ENCODE peak calls at places on chromosomes 11 and 22, in five cellular contexts. H, R, N, W and T are unnamed samples.

GRCh38 chr11:83918471-83918870 is 632.3 kb upstream of the CCDC90B start:
- DNase-seq in N (no peak), H (no peak), W (no peak), R (peak), T (peak)

GRCh38 chr11:3104961-3105790 is 48.0 kb upstream of the CARS1 start:
- DNase-seq in W (no peak), N (no peak), H (no peak), R (no peak), T (no peak)

GRCh38 chr11:62108971-62109391 is 14.8 kb upstream of the INCENP start:
- DNase-seq in R (peak), N (peak), H (peak), W (peak), T (peak)

GRCh38 chr11:130403301-130403804 is 25.1 kb downstream of the ADAMTS8 start:
- DNase-seq in R (peak), N (no peak), W (peak), H (peak), T (peak)

GRCh38 chr11:134951305-134951700 is 539.3 kb upstream of the B3GAT1 start:
- DNase-seq in N (no peak), H (peak), R (peak), W (no peak), T (peak)

GRCh38 chr22:23121026-23121823 is 20.6 kb downstream of the RSPH14 start:
- DNase-seq in W (no peak), R (peak), N (no peak), H (peak), T (no peak)

GRCh38 chr22:45308624-45309421 is 911 bp upstream of the FAM118A start:
- DNase-seq in H (no peak), R (no peak), W (no peak), N (no peak), T (no peak)

GRCh38 chr11:6353367-6353987 is 33.2 kb upstream of the CAVIN3 start:
- DNase-seq in W (peak), N (peak), H (peak), R (peak), T (no peak)

GRCh38 chr11:48141475-48142100 is 75.0 kb upstream of the OR4B1 start:
- DNase-seq in N (peak), R (peak), W (peak), H (no peak), T (peak)

GRCh38 chr11:90448280-90448679 is 225.4 kb upstream of the CHORDC1 start:
- DNase-seq in H (no peak), R (no peak), N (no peak), W (no peak), T (no peak)

GRCh38 chr22:46356496-46357185 is 21.1 kb downstream of the TRMU start:
- DNase-seq in W (no peak), H (no peak), N (no peak), R (no peak), T (no peak)

GRCh38 chr11:66326261-66327111 is 9.6 kb upstream of the CD248 start:
- DNase-seq in W (no peak), H (no peak), N (peak), R (peak), T (no peak)

GRCh38 chr11:44030276-44030932 is 17.4 kb upstream of the ACCSL start:
- DNase-seq in R (peak), N (no peak), W (no peak), H (peak), T (peak)

GRCh38 chr11:56842829-56843794 is 94.6 kb upstream of the OR9G4 start:
- DNase-seq in R (no peak), W (peak), H (no peak), N (no peak), T (no peak)

GRCh38 chr11:14423633-14424032 is 64.7 kb upstream of the RRAS2 start:
- DNase-seq in N (no peak), W (no peak), R (peak), H (peak), T (peak)

GRCh38 chr11:48029686-48030279 is 49.4 kb downstream of the PTPRJ start:
- DNase-seq in H (no peak), R (no peak), N (no peak), W (no peak), T (no peak)

GRCh38 chr11:125110996-125111340 is 458 bp downstream of the TMEM218 start:
- DNase-seq in R (no peak), H (no peak), N (peak), W (no peak), T (no peak)

GRCh38 chr11:115980336-115980735 is 476.1 kb upstream of the CADM1 start:
- DNase-seq in H (no peak), N (no peak), W (no peak), R (peak), T (no peak)

GRCh38 chr11:90332415-90332814 is 109.6 kb upstream of the CHORDC1 start:
- DNase-seq in W (peak), R (no peak), H (no peak), N (no peak), T (no peak)

GRCh38 chr22:43624144-43624998 is 187.7 kb downstream of the EFCAB6 start:
- DNase-seq in N (no peak), R (peak), W (no peak), H (no peak), T (peak)

GRCh38 chr11:12569499-12570040 is 104.7 kb upstream of the TEAD1 start:
- DNase-seq in W (no peak), N (no peak), R (peak), H (peak), T (peak)

GRCh38 chr11:77100166-77101042 is 2.2 kb upstream of the OMP start:
- DNase-seq in R (no peak), N (no peak), H (no peak), W (no peak), T (no peak)

GRCh38 chr11:107496011-107496410 is 38.4 kb upstream of the CWF19L2 start:
- DNase-seq in R (peak), H (peak), W (peak), N (no peak), T (peak)

GRCh38 chr11:75667831-75668507 is 869 bp downstream of the MAP6 start:
- DNase-seq in H (peak), N (no peak), R (peak), W (peak), T (peak)

GRCh38 chr11:117529767-117530166 is 202.1 kb downstream of the CEP164 start:
- DNase-seq in W (no peak), N (no peak), R (no peak), H (no peak), T (no peak)

GRCh38 chr11:72609045-72609444 is 65.2 kb downstream of the PDE2A start:
- DNase-seq in H (peak), N (peak), W (no peak), R (peak), T (no peak)

GRCh38 chr11:65968600-65969482 is 7.3 kb downstream of the SART1 start:
- DNase-seq in R (no peak), W (no peak), N (no peak), H (no peak), T (no peak)

GRCh38 chr11:126676536-126676935 is 321.1 kb downstream of the ST3GAL4 start:
- DNase-seq in W (no peak), H (no peak), N (no peak), R (no peak), T (no peak)

GRCh38 chr11:85947431-85948272 is 92.5 kb downstream of the CCDC83 start:
- DNase-seq in H (peak), R (peak), N (no peak), W (peak), T (peak)

GRCh38 chr11:86669424-86669823 is 3.0 kb downstream of the ME3 start:
- DNase-seq in H (no peak), W (no peak), R (no peak), N (no peak), T (no peak)

GRCh38 chr22:37345863-37346514 is 63.7 kb downstream of the CYTH4 start:
- DNase-seq in N (no peak), R (peak), W (peak), H (peak), T (peak)

DNA sequence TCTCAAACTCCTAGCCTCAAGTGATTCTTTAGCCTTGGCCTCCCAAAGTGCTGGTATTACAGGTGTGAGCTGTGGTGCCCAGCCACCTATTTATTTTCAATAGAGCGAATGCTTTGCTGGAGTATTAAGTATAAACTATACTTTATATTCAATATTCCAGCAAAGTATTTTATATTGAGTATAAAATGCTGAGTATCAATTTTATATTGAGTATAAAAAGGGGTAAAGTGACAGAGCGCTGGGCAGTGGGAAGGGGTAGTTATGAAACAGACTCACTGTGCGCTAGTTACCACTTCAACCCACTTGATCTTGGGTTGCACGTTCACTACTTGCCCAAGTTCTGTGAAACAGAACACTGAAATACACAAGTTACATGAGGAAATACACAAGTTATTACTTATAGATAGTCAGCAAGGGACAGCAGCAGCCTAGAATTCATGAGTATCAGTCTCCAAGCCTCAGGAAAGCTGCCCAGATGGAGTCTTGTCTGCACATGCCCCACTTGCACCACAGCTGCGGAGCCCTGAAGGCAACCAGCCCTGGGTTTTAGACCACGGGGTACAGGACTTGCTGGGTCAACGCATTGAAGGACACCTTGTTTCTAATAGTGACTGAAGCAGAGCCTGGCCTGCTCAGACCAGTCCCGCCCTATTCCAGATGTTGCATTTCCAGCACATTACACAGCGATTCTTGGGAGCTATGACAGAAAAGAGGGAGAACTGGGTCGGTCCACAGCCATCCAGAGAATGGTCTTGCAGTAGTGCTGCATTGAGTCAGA is 51.6 kb upstream of the SYT13 start:
- DNase-seq in R (no peak), N (no peak), W (peak), H (no peak), T (no peak)
- H2AFZ ChIP-seq in R (no peak), N (no peak), W (peak), H (no peak), T (no peak)

GRCh38 chr11:1654388-1655167 is 25.0 kb downstream of the KRTAP5-5 start:
- DNase-seq in R (no peak), H (no peak), N (peak), W (no peak), T (no peak)
- H2AFZ ChIP-seq in R (no peak), H (no peak), N (no peak), W (peak), T (no peak)

GRCh38 chr22:27057717-27058116 is 400.3 kb downstream of the MIAT start:
- DNase-seq in N (no peak), W (no peak), R (no peak), H (no peak), T (no peak)

GRCh38 chr22:27063841-27064240 is 406.5 kb downstream of the MIAT start:
- DNase-seq in N (no peak), R (no peak), H (no peak), W (no peak), T (no peak)

GRCh38 chr22:27063381-27063780 is 406.0 kb downstream of the MIAT start:
- DNase-seq in W (no peak), N (no peak), R (no peak), H (no peak), T (no peak)

GRCh38 chr22:27062857-27063256 is 405.5 kb downstream of the MIAT start:
- DNase-seq in R (no peak), H (no peak), W (no peak), N (no peak), T (no peak)

GRCh38 chr22:27060188-27060587 is 402.8 kb downstream of the MIAT start:
- DNase-seq in H (no peak), W (no peak), N (no peak), R (no peak), T (no peak)
- H2AFZ ChIP-seq in H (no peak), W (no peak), N (no peak), R (no peak), T (no peak)

GRCh38 chr22:39456262-39457046 is at the start of gene MGAT3:
- DNase-seq in W (no peak), N (no peak), H (no peak), R (no peak), T (no peak)
- H2AFZ ChIP-seq in W (no peak), N (peak), H (peak), R (no peak), T (peak)

GRCh38 chr11:112961146-112961668 is at the start of gene NCAM1:
- DNase-seq in N (peak), R (peak), W (peak), H (peak), T (peak)
- H2AFZ ChIP-seq in N (no peak), R (peak), W (peak), H (peak), T (peak)

DNA sequence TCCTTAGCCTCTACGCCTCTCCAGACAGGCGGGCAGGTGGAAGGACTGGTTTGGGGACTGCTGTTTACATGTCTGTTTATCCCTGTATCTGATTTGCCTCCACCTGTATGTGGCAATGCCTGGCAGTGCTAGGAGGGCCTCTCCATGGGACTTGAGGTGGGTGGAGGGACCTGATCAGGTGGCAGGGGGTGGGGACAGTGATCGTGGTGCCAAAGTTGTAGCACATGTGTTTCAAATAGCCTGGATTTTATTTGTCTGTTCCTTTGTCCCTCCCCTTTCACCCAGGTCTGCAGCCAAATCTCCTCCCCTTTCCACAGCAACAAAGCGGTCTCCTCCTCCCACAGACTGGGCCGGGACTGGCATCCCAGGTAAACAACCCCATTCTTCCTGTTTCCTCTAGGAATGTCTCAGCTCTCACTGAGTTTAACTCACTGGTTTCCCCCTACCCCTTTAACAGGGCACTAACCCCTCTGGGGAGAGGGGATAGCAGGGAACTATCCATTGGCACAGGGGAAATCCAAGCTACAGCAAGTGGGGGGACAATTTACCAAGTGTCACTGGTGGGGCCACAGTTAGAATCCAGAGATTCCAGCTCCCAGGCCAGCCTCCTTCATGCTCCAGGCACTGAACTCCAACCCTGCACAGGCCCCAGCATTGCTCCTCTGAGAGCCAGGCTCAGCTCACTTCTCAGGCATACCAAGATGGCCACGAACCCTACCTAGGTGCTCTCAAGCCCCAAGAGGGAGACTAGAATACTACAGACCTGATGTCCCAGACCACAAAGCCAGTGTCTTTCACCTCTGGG is 22.9 kb upstream of the TLCD5 start:
- DNase-seq in N (no peak), H (no peak), R (no peak), W (no peak), T (no peak)
- H2AFZ ChIP-seq in N (no peak), H (no peak), R (no peak), W (no peak), T (no peak)

GRCh38 chr11:67639438-67639859 is at the start of gene TBX10:
- DNase-seq in N (no peak), W (no peak), H (no peak), R (no peak), T (no peak)
- H2AFZ ChIP-seq in N (peak), W (no peak), H (peak), R (no peak), T (no peak)